ENCODE peak calls at places on chromosomes 16 and 17, in seven cellular contexts. L, D, U, J, W, G and I are unnamed samples.

GRCh38 chr17:47235506-47235905 is 18.1 kb upstream of the ITGB3 start:
- DNase-seq in L (no peak), D (no peak), U (no peak), J (no peak), W (no peak), G (no peak), I (no peak)

GRCh38 chr17:57927048-57927723 is 28.0 kb downstream of the CUEDC1 start:
- DNase-seq in L (peak), D (no peak), U (peak), J (peak), W (no peak), G (peak), I (peak)

GRCh38 chr16:87534030-87534653 is 41.3 kb upstream of the ZCCHC14 start:
- DNase-seq in L (no peak), D (no peak), U (peak), J (no peak), W (no peak), G (no peak), I (no peak)

GRCh38 chr16:77782694-77783093 is 5.7 kb upstream of the VAT1L start:
- DNase-seq in L (no peak), D (no peak), U (peak), J (no peak), W (no peak), G (peak), I (peak)

GRCh38 chr16:57235128-57236092 is 9.6 kb upstream of the ARL2BP start:
- DNase-seq in L (no peak), D (no peak), U (peak), J (peak), W (peak), G (peak), I (peak)

GRCh38 chr17:20086416-20087074 is 77.4 kb downstream of the SPECC1 start:
- DNase-seq in L (no peak), D (no peak), U (no peak), J (no peak), W (no peak), G (no peak), I (no peak)

GRCh38 chr17:66347661-66348604 is 45.5 kb downstream of the PRKCA start:
- DNase-seq in L (no peak), D (no peak), U (peak), J (peak), W (no peak), G (peak), I (peak)

GRCh38 chr16:23903001-23903414 is 67.2 kb downstream of the PRKCB start:
- DNase-seq in L (no peak), D (no peak), U (no peak), J (no peak), W (no peak), G (no peak), I (no peak)

GRCh38 chr17:59470624-59471297 is 94.6 kb upstream of the DHX40 start:
- DNase-seq in L (no peak), D (no peak), U (no peak), J (no peak), W (no peak), G (no peak), I (no peak)

GRCh38 chr17:4789951-4790704 is 1.4 kb downstream of the GLTPD2 start:
- DNase-seq in L (peak), D (peak), U (peak), J (peak), W (peak), G (peak), I (peak)

GRCh38 chr17:75649687-75650086 is 16.5 kb downstream of the SMIM5 start:
- DNase-seq in L (no peak), D (no peak), U (no peak), J (no peak), W (no peak), G (no peak), I (no peak)

GRCh38 chr16:75053791-75054555 is 55.1 kb downstream of the ZNRF1 start:
- DNase-seq in L (peak), D (peak), U (no peak), J (peak), W (no peak), G (no peak), I (no peak)

GRCh38 chr17:3866269-3866668 is 20.2 kb upstream of the NCBP3 start:
- DNase-seq in L (no peak), D (no peak), U (no peak), J (no peak), W (no peak), G (no peak), I (no peak)

GRCh38 chr16:85508388-85508787 is 104.7 kb upstream of the GSE1 start:
- DNase-seq in L (no peak), D (no peak), U (no peak), J (no peak), W (no peak), G (no peak), I (no peak)

GRCh38 chr16:525520-526180 is 1.9 kb upstream of the CAPN15 start:
- DNase-seq in L (no peak), D (peak), U (peak), J (peak), W (peak), G (peak), I (peak)

GRCh38 chr16:85648070-85648714 is 35.1 kb downstream of the GSE1 start:
- DNase-seq in L (no peak), D (no peak), U (no peak), J (no peak), W (no peak), G (no peak), I (no peak)

GRCh38 chr16:89471225-89471624 is 19.1 kb downstream of the ANKRD11 start:
- DNase-seq in L (no peak), D (no peak), U (peak), J (peak), W (no peak), G (peak), I (peak)

GRCh38 chr17:47230864-47231263 is 21.7 kb downstream of the MYL4 start:
- DNase-seq in L (no peak), D (no peak), U (no peak), J (no peak), W (no peak), G (no peak), I (no peak)

GRCh38 chr16:30660424-30661251 is 2.4 kb downstream of the FBRS start:
- DNase-seq in L (no peak), D (no peak), U (peak), J (peak), W (no peak), G (no peak), I (peak)

GRCh38 chr16:24075929-24076716 is 180.0 kb upstream of the CACNG3 start:
- DNase-seq in L (no peak), D (no peak), U (no peak), J (no peak), W (peak), G (no peak), I (no peak)

GRCh38 chr16:49600541-49600940 is 226.9 kb downstream of the C16orf78 start:
- DNase-seq in L (no peak), D (no peak), U (no peak), J (no peak), W (no peak), G (no peak), I (no peak)

DNA sequence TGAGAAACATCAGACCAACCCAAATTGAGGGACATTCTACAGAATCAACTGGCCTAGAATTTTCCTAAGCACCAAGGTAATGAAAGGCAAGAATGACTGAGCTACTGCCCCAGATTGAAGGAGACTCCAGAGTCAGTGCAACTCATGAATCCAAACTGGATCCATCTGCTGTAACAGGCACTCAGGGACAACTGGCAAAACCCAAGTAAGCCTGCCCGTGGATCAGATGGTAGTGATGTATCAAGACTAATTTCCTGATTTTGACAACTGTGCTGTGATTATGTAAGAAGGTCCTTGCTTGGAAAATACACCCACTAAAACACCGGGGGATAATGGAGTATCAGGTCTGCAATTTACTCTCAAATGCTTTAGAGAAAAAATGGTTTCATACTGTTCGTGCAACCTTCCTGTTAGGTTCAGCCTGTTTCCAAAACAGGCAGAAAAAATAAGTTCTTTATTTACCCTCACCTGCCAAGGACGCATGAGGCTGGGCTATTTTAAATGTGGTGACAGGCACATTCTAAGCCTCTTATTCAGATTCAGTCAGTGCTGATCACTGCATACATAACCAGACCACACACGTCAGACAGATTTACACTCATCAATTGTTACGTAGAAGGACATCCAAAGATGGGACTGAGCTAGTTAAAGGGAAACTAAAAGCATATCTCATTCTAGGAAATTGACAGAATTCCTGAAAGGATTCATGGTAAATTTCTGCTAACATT is 7.0 kb downstream of the MBTPS1 start:
- DNase-seq in L (no peak), D (no peak), U (peak), J (no peak), W (no peak), G (no peak), I (no peak)
- H3K4me3 ChIP-seq in L (no peak), D (no peak), U (no peak), J (no peak), W (no peak), G (no peak), I (no peak)

GRCh38 chr16:58345574-58346354 is 46.5 kb upstream of the GINS3 start:
- DNase-seq in L (no peak), D (no peak), U (no peak), J (no peak), W (no peak), G (peak), I (no peak)
- TF ChIP-seq CTCF in L (peak), D (no peak), U (peak), J (no peak), W (peak), G (peak), I (peak)

GRCh38 chr16:78939600-78939999 is 660.9 kb downstream of the MAF start:
- DNase-seq in L (no peak), D (no peak), U (no peak), J (no peak), W (no peak), G (no peak), I (no peak)
- H3K4me3 ChIP-seq in L (no peak), D (no peak), U (no peak), J (no peak), W (no peak), G (no peak), I (no peak)

DNA sequence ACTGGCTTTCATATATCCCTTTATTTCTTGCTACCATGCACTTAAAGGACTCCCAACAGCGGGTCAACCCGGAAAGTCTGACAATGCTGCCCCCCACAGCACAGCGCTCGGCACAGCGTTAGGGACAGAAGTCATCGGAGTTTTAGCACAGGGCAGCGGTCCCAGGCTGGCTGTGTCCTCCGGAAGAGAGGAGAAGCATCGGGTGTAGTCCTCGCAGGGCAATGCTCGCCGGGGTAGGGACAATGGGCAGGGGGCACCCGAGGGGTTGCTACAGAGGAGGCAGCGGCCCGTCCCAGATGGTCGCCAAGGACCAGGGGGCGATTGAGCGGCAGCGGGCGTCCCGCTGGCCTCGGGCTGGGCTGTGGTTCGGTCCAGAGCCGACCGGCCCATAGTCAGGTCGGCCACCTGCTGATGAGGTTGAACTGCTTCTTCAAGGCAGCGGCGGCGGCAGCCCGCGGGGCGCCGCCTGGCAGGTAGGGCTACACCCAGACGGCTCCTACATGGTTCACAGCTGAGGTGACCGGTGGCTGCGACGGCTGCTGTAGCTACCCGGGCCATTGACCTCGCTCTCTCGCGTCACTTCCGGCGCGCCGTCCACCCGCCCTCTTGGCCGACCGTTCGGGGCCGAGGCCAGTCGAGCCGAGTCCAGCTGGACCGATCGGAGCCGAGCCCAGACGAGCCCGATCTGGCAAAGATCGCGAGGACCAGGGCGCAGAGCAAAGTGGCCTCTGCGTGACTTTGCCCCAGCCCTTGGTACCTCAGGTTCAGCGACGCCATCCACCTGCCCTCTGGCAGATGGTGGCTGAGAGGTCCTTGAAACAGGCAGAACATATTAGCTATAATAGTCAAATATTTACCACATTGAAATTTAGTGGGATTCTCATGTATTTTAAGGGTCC is 4.7 kb upstream of the LCMT1 start:
- DNase-seq in L (peak), D (peak), U (peak), J (peak), W (peak), G (peak), I (peak)
- TF ChIP-seq CTCF in L (peak), D (no peak), U (peak), J (no peak), W (peak), G (peak), I (no peak)

GRCh38 chr17:8062807-8063483 is 24.1 kb downstream of the ALOX15B start:
- DNase-seq in L (no peak), D (no peak), U (no peak), J (no peak), W (no peak), G (peak), I (no peak)

GRCh38 chr17:8066841-8067775 is 20.4 kb downstream of the ALOX12B start:
- DNase-seq in L (no peak), D (no peak), U (no peak), J (no peak), W (no peak), G (no peak), I (no peak)

GRCh38 chr17:8064590-8065019 is 22.9 kb downstream of the ALOX12B start:
- DNase-seq in L (no peak), D (no peak), U (no peak), J (no peak), W (no peak), G (no peak), I (no peak)

GRCh38 chr17:8062435-8062806 is 23.6 kb downstream of the ALOX15B start:
- DNase-seq in L (no peak), D (no peak), U (peak), J (peak), W (no peak), G (peak), I (peak)

DNA sequence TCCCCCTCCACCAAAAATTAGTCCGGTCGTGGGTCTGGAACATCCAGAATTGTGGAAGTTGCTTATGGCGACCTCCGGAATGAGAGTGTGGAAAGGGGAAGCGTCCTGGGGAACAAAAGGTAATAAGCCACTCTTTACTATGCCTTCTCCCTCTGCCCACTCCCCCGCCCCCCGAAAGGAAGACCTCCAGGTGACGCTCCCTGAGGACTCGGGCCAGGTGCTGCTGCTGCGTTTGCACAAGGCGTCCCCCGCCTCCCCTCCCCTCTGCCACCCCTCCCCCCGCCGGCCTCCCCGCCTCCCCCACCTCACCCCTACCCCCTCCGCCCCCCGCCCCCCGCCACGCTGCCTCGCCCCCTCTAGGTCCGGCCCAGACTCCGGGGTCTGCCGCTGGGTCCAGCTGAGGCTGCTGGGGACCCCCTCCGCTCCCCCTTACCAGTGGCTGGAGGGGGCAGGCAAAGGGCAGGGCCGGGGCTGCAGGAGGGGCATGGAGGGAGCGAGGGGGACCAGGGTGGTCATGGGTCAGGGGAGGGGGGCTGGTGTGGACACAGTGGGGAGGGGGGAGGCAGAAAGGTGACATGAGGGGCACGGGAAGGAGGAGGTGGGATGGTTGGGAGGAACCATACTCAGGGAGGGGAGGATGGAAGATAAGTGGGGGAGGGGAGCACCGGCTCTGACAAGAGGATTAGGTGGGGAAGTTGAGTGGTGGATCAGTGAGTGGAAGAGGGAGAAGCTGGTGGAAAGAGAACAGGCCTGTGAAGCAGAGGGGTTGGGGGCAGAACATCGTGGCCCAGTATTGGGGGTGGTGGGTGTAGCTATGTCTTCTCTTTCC is 23.5 kb downstream of the ALOX12B start:
- DNase-seq in L (no peak), D (no peak), U (no peak), J (no peak), W (no peak), G (no peak), I (no peak)
- H3K4me3 ChIP-seq in L (no peak), D (no peak), U (no peak), J (no peak), W (no peak), G (no peak), I (no peak)

GRCh38 chr17:28727727-28728363 is 743 bp upstream of the NEK8 start:
- DNase-seq in L (no peak), D (peak), U (peak), J (peak), W (peak), G (no peak), I (peak)
- TF ChIP-seq CTCF in L (peak), D (no peak), U (peak), J (peak), W (peak), G (peak), I (peak)

GRCh38 chr17:64773386-64773835 is 111.3 kb upstream of the SMURF2 start:
- DNase-seq in L (no peak), D (no peak), U (no peak), J (no peak), W (no peak), G (no peak), I (no peak)
- H3K4me3 ChIP-seq in L (no peak), D (no peak), U (no peak), J (no peak), W (peak), G (no peak), I (no peak)